ENCODE peak calls at places on chromosomes 13 and 19, in six cellular contexts. One of them, this sample, is unnamed.

GRCh38 chr19:30340724-30341595 is 31.2 kb upstream of the ZNF536 start:
- DNase-seq in effector memory CD4-positive, alpha-beta T cell: no peak
- DNase-seq in LoVo: no peak
- DNase-seq in ELF-1: no peak
- DNase-seq in CD4-positive, alpha-beta T cell: no peak
- DNase-seq in fibroblast of mammary gland: no peak
- DNase-seq in this sample: no peak

GRCh38 chr19:27740396-27740795 is 1472.6 kb downstream of the UQCRFS1 start:
- DNase-seq in effector memory CD4-positive, alpha-beta T cell: no peak
- DNase-seq in LoVo: no peak
- DNase-seq in ELF-1: no peak
- DNase-seq in CD4-positive, alpha-beta T cell: no peak
- DNase-seq in fibroblast of mammary gland: no peak
- DNase-seq in this sample: no peak

GRCh38 chr13:49292742-49293498 is 45.2 kb downstream of the CDADC1 start:
- DNase-seq in effector memory CD4-positive, alpha-beta T cell: no peak
- DNase-seq in LoVo: no peak
- DNase-seq in ELF-1: no peak
- DNase-seq in CD4-positive, alpha-beta T cell: no peak
- DNase-seq in fibroblast of mammary gland: peak
- DNase-seq in this sample: peak

GRCh38 chr19:48419158-48419920 is 25.9 kb downstream of the GRIN2D start:
- DNase-seq in effector memory CD4-positive, alpha-beta T cell: peak
- DNase-seq in LoVo: no peak
- DNase-seq in ELF-1: peak
- DNase-seq in CD4-positive, alpha-beta T cell: peak
- DNase-seq in fibroblast of mammary gland: peak
- DNase-seq in this sample: peak

GRCh38 chr13:36986462-36987240 is 12.5 kb downstream of the ALG5 start:
- DNase-seq in effector memory CD4-positive, alpha-beta T cell: no peak
- DNase-seq in LoVo: no peak
- DNase-seq in ELF-1: no peak
- DNase-seq in CD4-positive, alpha-beta T cell: no peak
- DNase-seq in fibroblast of mammary gland: peak
- DNase-seq in this sample: no peak

GRCh38 chr19:39342647-39343305 is 555 bp downstream of the SAMD4B start:
- DNase-seq in effector memory CD4-positive, alpha-beta T cell: no peak
- DNase-seq in LoVo: no peak
- DNase-seq in ELF-1: no peak
- DNase-seq in CD4-positive, alpha-beta T cell: no peak
- DNase-seq in fibroblast of mammary gland: no peak
- DNase-seq in this sample: no peak

GRCh38 chr13:97702614-97703013 is 250.9 kb upstream of the IPO5 start:
- DNase-seq in effector memory CD4-positive, alpha-beta T cell: no peak
- DNase-seq in LoVo: no peak
- DNase-seq in ELF-1: no peak
- DNase-seq in CD4-positive, alpha-beta T cell: no peak
- DNase-seq in fibroblast of mammary gland: no peak
- DNase-seq in this sample: no peak

GRCh38 chr13:83531022-83531421 is 351.3 kb downstream of the SLITRK1 start:
- DNase-seq in effector memory CD4-positive, alpha-beta T cell: no peak
- DNase-seq in LoVo: no peak
- DNase-seq in ELF-1: peak
- DNase-seq in CD4-positive, alpha-beta T cell: no peak
- DNase-seq in fibroblast of mammary gland: no peak
- DNase-seq in this sample: no peak

GRCh38 chr13:91087276-91087675 is 260.2 kb upstream of the MIR17HG start:
- DNase-seq in effector memory CD4-positive, alpha-beta T cell: no peak
- DNase-seq in LoVo: no peak
- DNase-seq in ELF-1: no peak
- DNase-seq in CD4-positive, alpha-beta T cell: no peak
- DNase-seq in fibroblast of mammary gland: no peak
- DNase-seq in this sample: no peak

GRCh38 chr19:45195764-45196163 is 17.2 kb downstream of the BLOC1S3 start:
- DNase-seq in effector memory CD4-positive, alpha-beta T cell: no peak
- DNase-seq in LoVo: no peak
- DNase-seq in ELF-1: no peak
- DNase-seq in CD4-positive, alpha-beta T cell: no peak
- DNase-seq in fibroblast of mammary gland: peak
- DNase-seq in this sample: no peak

GRCh38 chr19:44745386-44745831 is 3.1 kb upstream of the BCL3 start:
- DNase-seq in effector memory CD4-positive, alpha-beta T cell: no peak
- DNase-seq in LoVo: peak
- DNase-seq in ELF-1: peak
- DNase-seq in CD4-positive, alpha-beta T cell: no peak
- DNase-seq in fibroblast of mammary gland: peak
- DNase-seq in this sample: no peak

GRCh38 chr19:40623403-40624239 is 22.5 kb downstream of the LTBP4 start:
- DNase-seq in effector memory CD4-positive, alpha-beta T cell: no peak
- DNase-seq in LoVo: peak
- DNase-seq in ELF-1: peak
- DNase-seq in CD4-positive, alpha-beta T cell: no peak
- DNase-seq in fibroblast of mammary gland: peak
- DNase-seq in this sample: peak

GRCh38 chr13:78410847-78411246 is 192.5 kb downstream of the POU4F1 start:
- DNase-seq in effector memory CD4-positive, alpha-beta T cell: no peak
- DNase-seq in LoVo: no peak
- DNase-seq in ELF-1: no peak
- DNase-seq in CD4-positive, alpha-beta T cell: no peak
- DNase-seq in fibroblast of mammary gland: no peak
- DNase-seq in this sample: no peak

GRCh38 chr13:59303433-59303832 is 860.3 kb downstream of the DIAPH3 start:
- DNase-seq in effector memory CD4-positive, alpha-beta T cell: no peak
- DNase-seq in LoVo: no peak
- DNase-seq in ELF-1: no peak
- DNase-seq in CD4-positive, alpha-beta T cell: no peak
- DNase-seq in fibroblast of mammary gland: no peak
- DNase-seq in this sample: no peak

GRCh38 chr13:97280478-97280877 is 58.3 kb downstream of the MBNL2 start:
- DNase-seq in effector memory CD4-positive, alpha-beta T cell: no peak
- DNase-seq in LoVo: no peak
- DNase-seq in ELF-1: peak
- DNase-seq in CD4-positive, alpha-beta T cell: no peak
- DNase-seq in fibroblast of mammary gland: no peak
- DNase-seq in this sample: no peak

GRCh38 chr19:49764341-49764740 is 1.2 kb upstream of the TSKS start:
- DNase-seq in effector memory CD4-positive, alpha-beta T cell: no peak
- DNase-seq in LoVo: no peak
- DNase-seq in ELF-1: no peak
- DNase-seq in CD4-positive, alpha-beta T cell: no peak
- DNase-seq in fibroblast of mammary gland: no peak
- DNase-seq in this sample: no peak

GRCh38 chr13:44158741-44159632 is 214.6 kb upstream of the SERP2 start:
- DNase-seq in effector memory CD4-positive, alpha-beta T cell: no peak
- DNase-seq in LoVo: no peak
- DNase-seq in ELF-1: no peak
- DNase-seq in CD4-positive, alpha-beta T cell: no peak
- DNase-seq in fibroblast of mammary gland: no peak
- DNase-seq in this sample: no peak

GRCh38 chr19:47445937-47446402 is 25.7 kb downstream of the SLC8A2 start:
- DNase-seq in effector memory CD4-positive, alpha-beta T cell: peak
- DNase-seq in LoVo: no peak
- DNase-seq in ELF-1: no peak
- DNase-seq in CD4-positive, alpha-beta T cell: peak
- DNase-seq in fibroblast of mammary gland: no peak
- DNase-seq in this sample: no peak

GRCh38 chr19:48102870-48103751 is 7.5 kb downstream of the PLA2G4C start:
- DNase-seq in effector memory CD4-positive, alpha-beta T cell: peak
- DNase-seq in LoVo: peak
- DNase-seq in ELF-1: peak
- DNase-seq in CD4-positive, alpha-beta T cell: peak
- DNase-seq in fibroblast of mammary gland: peak
- DNase-seq in this sample: peak

GRCh38 chr19:35776102-35776788 is 881 bp downstream of the ARHGAP33 start:
- DNase-seq in effector memory CD4-positive, alpha-beta T cell: no peak
- DNase-seq in LoVo: no peak
- DNase-seq in ELF-1: no peak
- DNase-seq in CD4-positive, alpha-beta T cell: no peak
- DNase-seq in fibroblast of mammary gland: no peak
- DNase-seq in this sample: peak

GRCh38 chr13:113357529-113357928 is 6.4 kb downstream of the GRTP1 start:
- DNase-seq in effector memory CD4-positive, alpha-beta T cell: no peak
- DNase-seq in LoVo: no peak
- DNase-seq in ELF-1: no peak
- DNase-seq in CD4-positive, alpha-beta T cell: no peak
- DNase-seq in fibroblast of mammary gland: peak
- DNase-seq in this sample: no peak

GRCh38 chr13:103539265-103539664 is 473.0 kb upstream of the SLC10A2 start:
- DNase-seq in effector memory CD4-positive, alpha-beta T cell: no peak
- DNase-seq in LoVo: no peak
- DNase-seq in ELF-1: no peak
- DNase-seq in CD4-positive, alpha-beta T cell: no peak
- DNase-seq in fibroblast of mammary gland: no peak
- DNase-seq in this sample: peak

This sample was measured in SK-N-DZ.